ENCODE peak calls at places on chromosomes 2 and 18, in five cellular contexts. E, V, S, Z and W are unnamed samples.

GRCh38 chr2:237315170-237315880 is 98.6 kb downstream of the COL6A3 start:
- DNase-seq in E (no peak), V (peak; percentile 86), S (peak; percentile 97), Z (peak; percentile 97), W (no peak)

GRCh38 chr18:5772271-5772670 is 123.1 kb downstream of the TMEM200C start:
- DNase-seq in E (no peak), V (no peak), S (no peak), Z (no peak), W (no peak)

GRCh38 chr18:8745355-8746014 is 40.1 kb downstream of the MTCL1 start:
- DNase-seq in E (peak; percentile 32), V (no peak), S (no peak), Z (no peak), W (no peak)

GRCh38 chr2:113797237-113797636 is 40.8 kb upstream of the SLC35F5 start:
- DNase-seq in E (no peak), V (no peak), S (no peak), Z (no peak), W (no peak)

GRCh38 chr2:18752667-18753422 is 163.5 kb upstream of the NT5C1B start:
- DNase-seq in E (no peak), V (no peak), S (no peak), Z (no peak), W (no peak)

GRCh38 chr18:28003451-28003850 is 173.5 kb downstream of the CDH2 start:
- DNase-seq in E (no peak), V (no peak), S (peak; percentile 71), Z (no peak), W (no peak)

GRCh38 chr18:44537521-44537920 is 143.2 kb upstream of the SETBP1 start:
- DNase-seq in E (no peak), V (peak; percentile 12), S (peak; percentile 92), Z (no peak), W (no peak)

GRCh38 chr2:98911376-98912154 is 24.5 kb downstream of the CRACDL start:
- DNase-seq in E (no peak), V (no peak), S (peak; percentile 41), Z (no peak), W (no peak)

GRCh38 chr2:197149546-197149945 is 161.0 kb downstream of the ANKRD44 start:
- DNase-seq in E (no peak), V (no peak), S (no peak), Z (no peak), W (no peak)

GRCh38 chr2:197147942-197148341 is 162.6 kb downstream of the ANKRD44 start:
- DNase-seq in E (no peak), V (no peak), S (no peak), Z (no peak), W (no peak)

GRCh38 chr2:197146995-197147394 is 163.6 kb downstream of the ANKRD44 start:
- DNase-seq in E (no peak), V (no peak), S (no peak), Z (no peak), W (no peak)

GRCh38 chr2:197145471-197146056 is 165.0 kb downstream of the ANKRD44 start:
- DNase-seq in E (no peak), V (no peak), S (no peak), Z (no peak), W (peak; percentile 45)

DNA sequence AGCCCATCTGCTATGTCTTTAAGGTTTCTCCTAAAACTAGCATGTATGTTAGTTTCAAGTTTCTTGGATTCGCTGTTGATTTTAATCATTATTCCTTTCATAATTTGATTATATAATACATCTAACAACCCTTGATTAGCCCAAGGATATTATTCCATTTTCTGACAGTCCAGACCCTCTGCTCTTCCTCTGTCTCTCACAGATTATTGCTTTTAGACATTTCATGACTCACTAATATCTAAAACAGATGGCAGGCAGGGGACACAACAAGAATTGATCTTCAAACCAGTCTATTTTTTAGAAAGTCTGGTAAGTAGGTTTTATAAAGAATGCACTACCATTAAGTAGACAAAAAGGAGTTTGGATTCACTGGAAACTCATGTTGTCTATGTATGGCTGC is 162.2 kb downstream of the ANKRD44 start:
- DNase-seq in E (no peak), V (no peak), S (no peak), Z (no peak), W (no peak)
- TF ChIP-seq CTCF in E (no peak), V (no peak), S (no peak), Z (no peak), W (no peak)

GRCh38 chr2:20651731-20652099 is 817 bp upstream of the HS1BP3 start:
- DNase-seq in E (no peak), V (no peak), S (no peak), Z (no peak), W (no peak)

GRCh38 chr2:20652673-20653575 is 2.0 kb upstream of the HS1BP3 start:
- DNase-seq in E (no peak), V (peak; percentile 42), S (no peak), Z (no peak), W (no peak)

GRCh38 chr2:20652141-20652540 is 1.2 kb upstream of the HS1BP3 start:
- DNase-seq in E (no peak), V (peak; percentile 20), S (no peak), Z (no peak), W (no peak)

GRCh38 chr2:20654414-20654813 is 3.5 kb upstream of the HS1BP3 start:
- DNase-seq in E (no peak), V (no peak), S (no peak), Z (no peak), W (no peak)

GRCh38 chr2:20653695-20654306 is 2.9 kb upstream of the HS1BP3 start:
- DNase-seq in E (no peak), V (peak; percentile 28), S (no peak), Z (no peak), W (no peak)
- TF ChIP-seq CTCF in E (peak; percentile 5), V (no peak), S (no peak), Z (no peak), W (no peak)

GRCh38 chr2:120310136-120310535 is 35.8 kb upstream of the INHBB start:
- DNase-seq in E (peak; percentile 92), V (peak; percentile 28), S (no peak), Z (no peak), W (peak; percentile 76)

GRCh38 chr2:120306091-120306490 is 39.8 kb upstream of the INHBB start:
- DNase-seq in E (no peak), V (peak; percentile 49), S (no peak), Z (no peak), W (no peak)

GRCh38 chr2:120307482-120307881 is 38.5 kb upstream of the INHBB start:
- DNase-seq in E (no peak), V (peak; percentile 34), S (no peak), Z (no peak), W (no peak)

GRCh38 chr2:120305296-120305695 is 40.6 kb upstream of the INHBB start:
- DNase-seq in E (peak; percentile 23), V (no peak), S (no peak), Z (peak; percentile 12), W (no peak)

DNA sequence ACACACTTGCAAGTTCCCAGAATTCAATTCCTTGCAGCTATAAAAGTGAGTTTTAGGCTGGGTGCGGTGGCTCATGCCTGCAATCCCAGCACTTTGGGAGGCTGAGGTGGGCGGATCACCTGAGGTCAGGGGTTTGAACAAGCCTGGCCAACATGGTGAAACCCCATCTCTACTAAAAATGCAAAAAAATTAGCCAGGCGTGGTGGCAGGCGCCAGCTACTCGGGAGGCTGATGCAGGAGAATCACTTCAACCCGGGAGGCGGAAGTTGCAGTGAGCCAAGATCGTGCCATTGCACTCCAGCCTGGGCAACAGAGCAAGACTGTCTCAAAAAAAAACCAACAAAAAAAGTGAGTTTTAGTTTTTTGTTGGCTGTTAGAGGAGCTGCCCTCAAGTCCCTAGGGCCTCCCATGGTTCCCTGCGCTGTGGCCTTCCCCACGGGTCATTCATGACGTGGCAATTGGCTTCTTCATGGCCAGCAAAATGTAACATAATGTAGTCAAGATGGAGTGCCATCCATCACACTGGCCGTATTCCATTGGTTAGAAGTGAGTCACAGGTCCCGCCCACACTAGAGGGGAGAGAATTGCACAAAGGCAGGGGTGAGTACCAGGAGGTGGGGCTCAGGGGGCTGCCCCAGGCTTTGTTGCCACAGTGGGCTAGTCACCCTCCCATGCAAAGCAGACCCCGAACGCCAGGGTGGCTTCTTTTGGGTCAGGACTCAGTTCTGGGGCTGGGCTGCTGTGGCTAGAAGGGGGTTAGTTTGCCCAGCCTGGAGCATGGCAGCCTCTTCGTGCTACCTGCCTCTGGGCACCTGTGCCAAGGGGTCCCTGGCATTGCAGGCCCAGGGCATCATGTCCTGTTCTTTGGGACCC is 37.7 kb upstream of the INHBB start:
- DNase-seq in E (no peak), V (peak; percentile 44), S (no peak), Z (no peak), W (no peak)
- TF ChIP-seq CTCF in E (no peak), V (no peak), S (no peak), Z (no peak), W (no peak)

DNA sequence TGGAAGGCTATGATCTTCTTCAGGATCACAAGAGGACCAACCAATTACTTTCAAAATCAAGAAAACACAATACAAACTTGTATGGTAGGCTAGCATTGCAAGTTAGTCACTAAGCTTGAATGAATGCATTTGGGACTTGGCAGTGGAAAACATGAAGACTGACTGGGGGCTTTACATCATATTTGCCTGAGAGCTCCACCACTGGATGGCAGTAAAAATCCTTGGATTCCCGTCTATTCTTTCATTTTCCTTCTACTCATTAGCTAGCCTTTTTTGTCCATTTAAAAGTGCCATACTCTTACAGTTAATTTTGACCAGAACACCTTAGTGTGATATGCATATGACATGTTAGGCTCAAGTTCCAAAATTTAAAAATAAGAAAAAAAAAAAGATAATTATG is 63.5 kb upstream of the RASGRP3 start:
- DNase-seq in E (no peak), V (no peak), S (peak; percentile 77), Z (no peak), W (peak; percentile 39)
- TF ChIP-seq CTCF in E (peak; percentile 12), V (peak; percentile 32), S (peak; percentile 59), Z (peak; percentile 55), W (peak; percentile 36)

GRCh38 chr2:101026923-101027469 is 24.9 kb downstream of the RPL31 start:
- DNase-seq in E (no peak), V (no peak), S (no peak), Z (no peak), W (no peak)

GRCh38 chr2:101032100-101032776 is 30.1 kb downstream of the RPL31 start:
- DNase-seq in E (no peak), V (no peak), S (no peak), Z (peak; percentile 57), W (no peak)

GRCh38 chr2:101027852-101028251 is 25.8 kb downstream of the RPL31 start:
- DNase-seq in E (no peak), V (no peak), S (no peak), Z (no peak), W (no peak)

GRCh38 chr2:101026253-101026701 is 24.2 kb downstream of the RPL31 start:
- DNase-seq in E (no peak), V (no peak), S (no peak), Z (no peak), W (no peak)

GRCh38 chr2:101030866-101031554 is 28.9 kb downstream of the RPL31 start:
- DNase-seq in E (no peak), V (no peak), S (no peak), Z (peak; percentile 40), W (no peak)
- TF ChIP-seq CTCF in E (no peak), V (no peak), S (no peak), Z (no peak), W (no peak)

DNA sequence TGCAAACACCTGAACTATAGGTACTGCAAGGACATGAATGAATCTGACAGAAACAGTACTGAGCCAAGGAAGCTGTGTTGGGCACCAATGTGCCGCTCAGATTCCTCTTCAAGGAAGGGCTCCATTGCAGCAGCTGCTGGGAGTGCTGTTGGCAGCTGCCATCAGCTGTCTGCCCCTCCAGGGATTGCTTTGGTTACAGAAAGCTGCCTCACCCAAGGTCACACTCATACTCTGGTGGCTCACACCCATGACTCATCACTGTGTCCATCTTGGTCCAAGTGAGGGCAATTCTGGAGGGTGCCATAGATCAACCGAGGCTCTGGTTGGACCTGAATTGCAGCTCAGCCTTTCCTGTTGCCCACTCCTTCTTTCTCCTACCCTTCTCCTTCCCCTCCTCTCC is 24.4 kb upstream of the TRPM8 start:
- DNase-seq in E (no peak), V (no peak), S (no peak), Z (no peak), W (no peak)
- TF ChIP-seq CTCF in E (no peak), V (no peak), S (no peak), Z (no peak), W (no peak)

GRCh38 chr2:162422894-162423293 is 79.0 kb downstream of the GCA start:
- DNase-seq in E (no peak), V (no peak), S (no peak), Z (no peak), W (no peak)
- TF ChIP-seq CTCF in E (no peak), V (no peak), S (no peak), Z (no peak), W (no peak)